ENCODE peak calls at places on chromosomes 2 and 18, in nine cellular contexts. A is breast epithelium; L is activated naive CD4-positive, alpha-beta T cell treated with anti-CD3 and anti-CD28 coated beads for 36 hours; W is stimulated activated CD4-positive, alpha-beta T cell treated with anti-CD3 and anti-CD28 coated beads, Interleukin-15, amount 100 ng/mL, for 1 hour; N is nucleus accumbens; V is endothelial cell; I is heart right ventricle; C is coronary artery; B is AG09309. R is an unnamed sample.

GRCh38 chr2:201860541-201861154 is 54.3 kb downstream of the CDK15 start:
- DNase-seq in L (peak), C (no peak), B (no peak), V (peak), I (no peak), N (peak), W (no peak), A (no peak), R (peak)

GRCh38 chr2:2507471-2507997 is 176.5 kb upstream of the MYT1L start:
- DNase-seq in W (no peak), C (no peak), B (no peak), L (no peak), A (no peak), I (no peak), V (no peak), N (no peak), R (no peak)

GRCh38 chr2:28828382-28828781 is 17.7 kb downstream of the SPDYA start:
- DNase-seq in I (no peak), C (no peak), B (no peak), N (no peak), L (no peak), A (no peak), V (no peak), W (no peak), R (peak)

GRCh38 chr2:240255811-240256703 is 115.6 kb upstream of the OTOS start:
- DNase-seq in A (no peak), B (no peak), C (no peak), V (no peak), W (no peak), I (no peak), N (no peak), L (no peak), R (no peak)

GRCh38 chr2:28801726-28802125 is 8.9 kb upstream of the SPDYA start:
- DNase-seq in C (no peak), L (no peak), I (no peak), W (no peak), A (no peak), B (no peak), V (no peak), N (no peak), R (peak)

GRCh38 chr18:70373062-70373519 is 84.2 kb downstream of the SOCS6 start:
- DNase-seq in C (no peak), I (no peak), N (no peak), W (no peak), V (no peak), A (no peak), L (no peak), B (peak), R (peak)

GRCh38 chr18:35049111-35050003 is 8.1 kb downstream of the MAPRE2 start:
- DNase-seq in W (no peak), B (no peak), A (no peak), L (no peak), I (no peak), V (no peak), N (no peak), C (no peak), R (no peak)

GRCh38 chr18:79589601-79590091 is 90.0 kb upstream of the CTDP1 start:
- DNase-seq in W (no peak), C (no peak), N (no peak), I (no peak), A (no peak), B (no peak), V (no peak), L (no peak), R (no peak)

GRCh38 chr2:46509804-46510203 is 30.4 kb downstream of the TMEM247 start:
- DNase-seq in L (no peak), C (no peak), N (no peak), W (no peak), A (no peak), B (no peak), I (no peak), V (no peak), R (no peak)

GRCh38 chr2:218069606-218070300 is 700 bp downstream of the RUFY4 start:
- DNase-seq in A (no peak), C (no peak), I (no peak), L (no peak), V (no peak), N (no peak), W (no peak), B (no peak), R (no peak)

GRCh38 chr2:45812039-45812500 is 160.6 kb downstream of the PRKCE start:
- DNase-seq in I (no peak), A (no peak), C (no peak), V (no peak), N (no peak), W (no peak), B (peak), L (no peak), R (peak)

GRCh38 chr2:12928197-12928596 is 211.5 kb downstream of the TRIB2 start:
- DNase-seq in I (no peak), C (no peak), A (no peak), B (peak), N (no peak), V (no peak), L (peak), W (no peak), R (peak)

GRCh38 chr2:64466696-64467462 is 12.9 kb downstream of the LGALSL start:
- DNase-seq in L (no peak), A (no peak), N (no peak), I (no peak), C (no peak), W (no peak), V (no peak), B (no peak), R (peak)

GRCh38 chr2:170481201-170481600 is 233.9 kb upstream of the SP5 start:
- DNase-seq in L (no peak), I (no peak), W (no peak), V (no peak), A (no peak), B (no peak), C (no peak), N (no peak), R (no peak)

GRCh38 chr2:218605438-218605837 is 2.3 kb upstream of the PLCD4 start:
- DNase-seq in C (no peak), B (no peak), L (no peak), V (no peak), N (no peak), W (no peak), A (no peak), I (no peak), R (peak)

GRCh38 chr2:232276084-232276738 is 102.3 kb upstream of the ALPP start:
- DNase-seq in C (no peak), B (no peak), I (no peak), N (no peak), L (no peak), A (peak), V (peak), W (no peak), R (no peak)

GRCh38 chr2:45237850-45238542 is 228.7 kb upstream of the SIX2 start:
- DNase-seq in C (peak), I (no peak), V (no peak), B (peak), A (no peak), W (no peak), N (no peak), L (peak), R (peak)

GRCh38 chr2:72289283-72289682 is 141.6 kb upstream of the CYP26B1 start:
- DNase-seq in B (peak), I (no peak), N (no peak), W (no peak), A (no peak), L (no peak), V (no peak), C (no peak), R (peak)

R was measured in choroid plexus epithelial cell.